ENCODE peak calls at places on chromosomes 5 and 9, in six cellular contexts. Y is left ventricle myocardium superior; I is mucosa of descending colon; O is activated CD8-positive, alpha-beta T cell treated with anti-CD3 and anti-CD28 coated beads for 36 hours; G is naive thymus-derived CD4-positive, alpha-beta T cell; S is right cardiac atrium. C is an unnamed sample.

GRCh38 chr5:98911221-98912040 is 17.4 kb downstream of the CHD1 start:
- ATAC-seq in I (peak), Y (no peak), O (peak), S (no peak), G (peak), C (peak)

GRCh38 chr5:67156976-67157583 is 39.5 kb downstream of the CD180 start:
- ATAC-seq in G (peak), Y (no peak), O (peak), S (no peak), I (peak), C (peak)

GRCh38 chr5:113489299-113489698 is 1.0 kb upstream of the MCC start:
- ATAC-seq in O (peak), S (peak), Y (peak), G (peak), I (peak), C (peak)

GRCh38 chr9:82202808-82203207 is 214.2 kb downstream of the SPATA31D1 start:
- ATAC-seq in G (no peak), S (no peak), O (no peak), Y (no peak), I (no peak), C (no peak)

GRCh38 chr5:117095803-117096332 is 521.2 kb upstream of the SEMA6A start:
- ATAC-seq in S (no peak), Y (no peak), O (no peak), G (no peak), I (no peak), C (no peak)

GRCh38 chr5:170572453-170572852 is 68.6 kb downstream of the KCNIP1 start:
- ATAC-seq in I (no peak), Y (no peak), G (peak), O (peak), S (no peak), C (peak)

GRCh38 chr5:5645198-5645597 is 222.7 kb downstream of the ICE1 start:
- ATAC-seq in O (no peak), S (no peak), I (no peak), G (no peak), Y (no peak), C (no peak)

GRCh38 chr9:69392826-69393225 is 67.8 kb downstream of the ENTREP1 start:
- ATAC-seq in G (no peak), O (no peak), Y (peak), I (no peak), S (no peak), C (no peak)

GRCh38 chr5:76958976-76959767 is 6.3 kb downstream of the CRHBP start:
- ATAC-seq in Y (peak), G (no peak), O (no peak), I (no peak), S (peak), C (no peak)

GRCh38 chr5:568061-568781 is 43.9 kb upstream of the CEP72 start:
- ATAC-seq in S (no peak), O (no peak), G (no peak), I (peak), Y (no peak), C (no peak)

GRCh38 chr9:128885376-128885775 is 3.4 kb downstream of the LRRC8A start:
- ATAC-seq in G (no peak), Y (no peak), I (no peak), S (no peak), O (no peak), C (no peak)

GRCh38 chr9:115212832-115213231 is 94.9 kb upstream of the TNC start:
- ATAC-seq in S (no peak), I (no peak), G (no peak), O (no peak), Y (no peak), C (no peak)

GRCh38 chr5:180619563-180619915 is 28.2 kb upstream of the SCGB3A1 start:
- ATAC-seq in I (no peak), G (no peak), S (no peak), O (no peak), Y (no peak), C (no peak)

GRCh38 chr9:9752722-9753121 is 860.1 kb downstream of the PTPRD start:
- ATAC-seq in I (peak), S (no peak), O (no peak), Y (no peak), G (no peak), C (no peak)

GRCh38 chr5:142342128-142342981 is 17.5 kb upstream of the SPRY4 start:
- ATAC-seq in O (no peak), I (no peak), Y (peak), G (no peak), S (peak), C (no peak)

GRCh38 chr5:66143473-66144073 is 527 bp upstream of the SREK1 start:
- ATAC-seq in O (no peak), Y (peak), I (peak), S (peak), G (no peak), C (no peak)